ENCODE peak calls at places on chromosomes 13 and 19, in four cellular contexts. R is GM12878, V is HL-60, D is K562. O is an unnamed sample.

GRCh38 chr13:27599845-27600553 is 20.3 kb downstream of the LNX2 start:
- DNase-seq in R (no peak), V (no peak), D (peak), O (no peak)

GRCh38 chr19:8302357-8302691 is 5.8 kb downstream of the CD320 start:
- DNase-seq in R (no peak), V (peak), D (peak), O (no peak)

GRCh38 chr19:10863107-10863700 is 8.1 kb upstream of the CARM1 start:
- DNase-seq in R (no peak), V (no peak), D (peak), O (no peak)

GRCh38 chr19:48724796-48725753 is 5.5 kb upstream of the MAMSTR start:
- DNase-seq in R (no peak), V (peak), D (peak), O (no peak)

GRCh38 chr13:93932901-93933300 is 546.6 kb downstream of the DCT start:
- DNase-seq in R (no peak), V (no peak), D (no peak), O (no peak)

GRCh38 chr13:39370048-39370447 is 232.9 kb downstream of the LHFPL6 start:
- DNase-seq in R (no peak), V (no peak), D (no peak), O (no peak)

GRCh38 chr19:18436651-18437478 is 1.1 kb downstream of the ISYNA1 start:
- DNase-seq in R (no peak), V (no peak), D (peak), O (peak)

GRCh38 chr13:57829496-57829895 is 198.0 kb downstream of the PCDH17 start:
- DNase-seq in R (no peak), V (no peak), D (no peak), O (no peak)

GRCh38 chr19:4088975-4089374 is 22.3 kb upstream of the ZBTB7A start:
- DNase-seq in R (no peak), V (peak), D (peak), O (no peak)

GRCh38 chr13:19863323-19864017 is at the start of gene ZMYM5:
- DNase-seq in R (peak), V (peak), D (peak), O (peak)

GRCh38 chr13:38180670-38181069 is 169.0 kb upstream of the UFM1 start:
- DNase-seq in R (no peak), V (no peak), D (no peak), O (peak)

GRCh38 chr19:41945135-41945766 is 13.9 kb downstream of the RABAC1 start:
- DNase-seq in R (peak), V (peak), D (no peak), O (peak)

GRCh38 chr19:18167975-18168645 is 5.5 kb upstream of the IFI30 start:
- DNase-seq in R (no peak), V (peak), D (peak), O (peak)

GRCh38 chr19:38792250-38793111 is 3.5 kb downstream of the LGALS7B start:
- DNase-seq in R (no peak), V (no peak), D (no peak), O (no peak)

GRCh38 chr13:107069107-107069776 is 501.3 kb upstream of the ARGLU1 start:
- DNase-seq in R (no peak), V (no peak), D (no peak), O (no peak)

GRCh38 chr19:35240322-35240721 is 8.5 kb upstream of the LSR start:
- DNase-seq in R (peak), V (peak), D (no peak), O (no peak)

GRCh38 chr13:91813255-91813654 is 414.8 kb downstream of the GPC5 start:
- DNase-seq in R (no peak), V (no peak), D (no peak), O (no peak)

GRCh38 chr19:41939861-41940442 is 11.7 kb upstream of the ERFL start:
- DNase-seq in R (no peak), V (no peak), D (peak), O (peak)

GRCh38 chr13:46369506-46370268 is 17.4 kb downstream of the RUBCNL start:
- DNase-seq in R (no peak), V (no peak), D (no peak), O (no peak)

GRCh38 chr13:89375839-89376238 is 1704.7 kb downstream of the SLITRK5 start:
- DNase-seq in R (no peak), V (no peak), D (no peak), O (no peak)

GRCh38 chr19:53808710-53809125 is 15.4 kb downstream of the NLRP12 start:
- DNase-seq in R (no peak), V (peak), D (peak), O (no peak)

GRCh38 chr19:3751236-3751635 is 10.3 kb downstream of the APBA3 start:
- DNase-seq in R (no peak), V (no peak), D (no peak), O (no peak)

GRCh38 chr13:19590423-19590822 is 29.1 kb upstream of the TPTE2 start:
- DNase-seq in R (no peak), V (no peak), D (no peak), O (no peak)

GRCh38 chr19:36460046-36460445 is 29.3 kb downstream of the ZNF566 start:
- DNase-seq in R (no peak), V (no peak), D (no peak), O (no peak)

GRCh38 chr19:38655148-38655824 is 7.8 kb downstream of the ACTN4 start:
- DNase-seq in R (no peak), V (no peak), D (no peak), O (no peak)

GRCh38 chr19:2783781-2784145 is 690 bp upstream of the SGTA start:
- DNase-seq in R (no peak), V (no peak), D (peak), O (no peak)

GRCh38 chr13:113935081-113935511 is 38.8 kb downstream of the C13orf46 start:
- DNase-seq in R (no peak), V (no peak), D (no peak), O (no peak)

GRCh38 chr13:40969169-40969901 is 49.8 kb downstream of the ELF1 start:
- DNase-seq in R (no peak), V (peak), D (no peak), O (no peak)

GRCh38 chr13:25930655-25931054 is 121.2 kb downstream of the SHISA2 start:
- DNase-seq in R (no peak), V (no peak), D (no peak), O (no peak)

GRCh38 chr13:42214445-42214844 is 57.5 kb upstream of the AKAP11 start:
- DNase-seq in R (no peak), V (no peak), D (no peak), O (no peak)

GRCh38 chr13:31790992-31791391 is 51.7 kb downstream of the RXFP2 start:
- DNase-seq in R (no peak), V (no peak), D (no peak), O (no peak)

GRCh38 chr13:114140909-114141255 is 8.5 kb upstream of the RASA3 start:
- DNase-seq in R (no peak), V (no peak), D (no peak), O (no peak)

GRCh38 chr19:18051887-18052286 is 34.8 kb downstream of the IL12RB1 start:
- DNase-seq in R (no peak), V (no peak), D (no peak), O (no peak)

GRCh38 chr19:38280030-38280921 is 15.9 kb downstream of the SPINT2 start:
- DNase-seq in R (no peak), V (no peak), D (no peak), O (no peak)

GRCh38 chr13:92158335-92158734 is 759.9 kb downstream of the GPC5 start:
- DNase-seq in R (no peak), V (no peak), D (no peak), O (no peak)

GRCh38 chr13:96075953-96076543 is 13.9 kb upstream of the HS6ST3 start:
- DNase-seq in R (no peak), V (no peak), D (peak), O (no peak)

GRCh38 chr19:31541396-31541795 is 192.2 kb upstream of the TSHZ3 start:
- DNase-seq in R (no peak), V (no peak), D (no peak), O (no peak)

GRCh38 chr19:10417598-10418280 is 2.6 kb upstream of the PDE4A start:
- DNase-seq in R (no peak), V (no peak), D (peak), O (no peak)

GRCh38 chr19:49554701-49555181 is 25.6 kb downstream of the NOSIP start:
- DNase-seq in R (no peak), V (no peak), D (no peak), O (no peak)

GRCh38 chr19:43713208-43713607 is 2.7 kb upstream of the IRGC start:
- DNase-seq in R (no peak), V (no peak), D (no peak), O (no peak)

GRCh38 chr19:43708716-43709115 is 7.2 kb upstream of the IRGC start:
- DNase-seq in R (no peak), V (no peak), D (peak), O (no peak)

GRCh38 chr19:43707158-43707712 is 8.6 kb upstream of the IRGC start:
- DNase-seq in R (no peak), V (no peak), D (no peak), O (no peak)

GRCh38 chr19:43715776-43716175 is at the start of gene IRGC:
- DNase-seq in R (no peak), V (no peak), D (no peak), O (no peak)

DNA sequence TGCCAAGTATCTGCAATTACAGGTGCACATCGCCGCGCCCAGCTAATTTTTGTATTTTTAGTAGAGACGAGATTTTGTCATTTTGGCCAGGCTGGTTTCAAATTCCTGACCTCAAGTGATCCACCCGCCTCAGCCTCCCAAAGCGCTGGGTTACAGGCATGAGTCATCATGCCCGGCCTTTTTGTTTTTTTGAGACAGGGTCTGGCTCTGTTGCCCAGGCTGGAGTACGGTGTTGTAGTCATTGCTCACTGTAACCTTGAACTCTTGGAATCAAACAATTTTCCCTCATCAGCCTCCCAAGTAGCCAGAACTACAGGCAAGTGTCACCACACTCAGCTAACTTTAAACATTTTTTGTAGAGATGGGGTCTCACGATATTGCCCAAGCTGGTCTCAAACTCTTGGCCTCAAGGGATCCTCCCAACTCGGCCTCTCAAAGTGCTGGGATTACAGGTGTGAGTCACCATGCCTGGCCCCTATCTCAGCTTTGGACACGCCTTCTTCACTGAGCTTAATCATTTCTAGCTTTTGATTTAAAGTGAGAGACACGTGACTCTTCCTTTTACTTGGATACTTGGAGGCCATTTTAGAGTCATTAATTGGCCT is 4.0 kb upstream of the IRGC start:
- DNase-seq in R (no peak), V (no peak), D (no peak), O (no peak)
- TF ChIP-seq SPI1 in R (no peak), V (no peak), D (no peak), O (no peak)

GRCh38 chr13:35978607-35979316 is 152.4 kb downstream of the DCLK1 start:
- DNase-seq in R (no peak), V (peak), D (peak), O (peak)
- TF ChIP-seq SPI1 in R (no peak), V (no peak), D (no peak), O (no peak)

DNA sequence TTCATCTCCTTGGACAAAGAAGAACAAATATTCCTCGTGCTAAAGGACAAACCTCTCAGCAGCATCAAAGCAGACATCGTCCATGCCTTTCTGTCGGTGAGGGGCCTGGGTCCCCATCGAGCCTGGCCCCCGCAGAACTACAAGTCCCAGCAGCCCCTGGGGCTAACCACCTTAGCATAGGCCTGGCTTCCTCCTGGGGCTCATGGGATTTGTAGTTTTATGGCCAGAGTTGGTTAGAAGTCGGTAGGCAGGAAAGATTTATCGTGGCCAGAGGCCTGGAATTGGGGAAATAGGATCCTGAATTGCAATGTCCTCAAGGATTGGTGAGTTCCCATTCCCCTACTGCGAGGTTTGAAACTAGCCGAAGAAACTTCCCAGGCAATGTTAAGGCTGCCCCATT is 19.6 kb downstream of the TMEM150B start:
- DNase-seq in R (no peak), V (peak), D (peak), O (peak)
- TF ChIP-seq SPI1 in R (no peak), V (peak), D (peak), O (no peak)

GRCh38 chr19:46351241-46352041 is 4.6 kb downstream of the PPP5C start:
- DNase-seq in R (no peak), V (peak), D (no peak), O (no peak)
- TF ChIP-seq SPI1 in R (peak), V (peak), D (peak), O (peak)

GRCh38 chr13:79973533-79973963 is 367.4 kb downstream of the SPRY2 start:
- DNase-seq in R (no peak), V (no peak), D (peak), O (no peak)
- TF ChIP-seq SPI1 in R (no peak), V (no peak), D (no peak), O (no peak)

DNA sequence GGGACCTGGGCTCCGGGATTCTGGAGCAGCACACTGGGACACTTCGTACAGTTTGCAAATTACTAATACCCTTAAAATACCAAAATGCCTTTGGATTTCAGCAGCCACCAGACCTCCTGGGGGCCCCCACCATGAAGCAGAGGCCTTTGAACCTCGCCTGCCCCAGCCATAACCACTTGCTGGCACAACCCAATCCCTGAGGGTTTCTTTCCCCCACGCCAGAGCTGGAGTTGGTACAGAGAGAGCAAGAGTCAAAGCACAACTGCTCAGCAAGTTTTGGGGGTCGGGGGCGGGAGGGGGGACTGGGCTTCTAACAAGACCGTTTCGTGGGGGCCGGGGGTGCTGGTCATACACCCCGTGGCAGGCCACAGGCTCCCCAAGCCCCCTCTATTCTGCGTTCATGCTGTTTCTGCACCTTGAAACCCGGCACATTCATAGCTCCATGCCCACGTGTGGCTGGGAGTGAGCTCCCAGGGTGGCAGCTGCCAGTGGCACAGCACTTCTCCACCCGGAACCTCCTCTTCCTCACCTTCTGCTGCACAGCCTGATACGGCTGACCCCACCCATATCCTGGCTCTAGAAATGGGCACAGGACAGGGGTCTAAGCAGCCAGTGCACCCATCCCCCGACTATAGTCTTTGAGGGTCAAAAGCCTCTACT is 17.1 kb downstream of the PLEKHF1 start:
- DNase-seq in R (no peak), V (no peak), D (no peak), O (no peak)
- TF ChIP-seq SPI1 in R (no peak), V (no peak), D (no peak), O (no peak)

GRCh38 chr13:110308377-110309158 is 1.5 kb downstream of the COL4A2 start:
- DNase-seq in R (no peak), V (no peak), D (no peak), O (no peak)
- TF ChIP-seq SPI1 in R (no peak), V (no peak), D (no peak), O (no peak)